ENCODE peak calls at places on chromosome 1, in six cellular contexts. E is pancreas; C is stimulated activated CD8-positive, alpha-beta memory T cell treated with anti-CD3 and anti-CD28 coated beads, Interleukin-15, amount 100 ng/mL, for 4 hours; M is stimulated activated CD4-positive, alpha-beta T cell treated with anti-CD3 and anti-CD28 coated beads, TNF-alpha, amount 100 ng/mL, for 48 hours; J is GM10248; F is head of caudate nucleus. X is an unnamed sample.

GRCh38 chr1:158354255-158354654 is 561 bp downstream of the CD1E start:
- DNase-seq in E (no peak), C (no peak), M (no peak), J (no peak), F (no peak), X (no peak)

GRCh38 chr1:22641247-22641646 is 2.2 kb upstream of the C1QC start:
- DNase-seq in E (no peak), C (no peak), M (no peak), J (no peak), F (no peak), X (no peak)

GRCh38 chr1:15757016-15757543 is 1.5 kb upstream of the FBLIM1 start:
- DNase-seq in E (no peak), C (no peak), M (no peak), J (no peak), F (no peak), X (no peak)

GRCh38 chr1:1540817-1541628 is 599 bp upstream of the TMEM240 start:
- DNase-seq in E (no peak), C (no peak), M (no peak), J (no peak), F (no peak), X (no peak)

GRCh38 chr1:225460737-225461532 is 33.1 kb upstream of the LBR start:
- DNase-seq in E (peak; percentile 39), C (peak; percentile 54), M (no peak), J (no peak), F (no peak), X (no peak)

GRCh38 chr1:182684128-182684828 is at the start of gene RGS8:
- DNase-seq in E (no peak), C (no peak), M (no peak), J (no peak), F (peak; percentile 51), X (no peak)

GRCh38 chr1:26607191-26607590 is 77.6 kb downstream of the RPS6KA1 start:
- DNase-seq in E (no peak), C (no peak), M (no peak), J (no peak), F (no peak), X (no peak)

GRCh38 chr1:216310776-216311175 is 112.5 kb downstream of the USH2A start:
- DNase-seq in E (no peak), C (no peak), M (no peak), J (peak; percentile 8), F (no peak), X (no peak)

GRCh38 chr1:209095627-209096595 is 487.6 kb upstream of the CAMK1G start:
- DNase-seq in E (no peak), C (no peak), M (no peak), J (no peak), F (no peak), X (no peak)

GRCh38 chr1:66248746-66249145 is 285.2 kb upstream of the SGIP1 start:
- DNase-seq in E (no peak), C (no peak), M (no peak), J (no peak), F (no peak), X (no peak)

GRCh38 chr1:183164963-183165362 is 21.1 kb upstream of the LAMC2 start:
- DNase-seq in E (no peak), C (no peak), M (no peak), J (no peak), F (no peak), X (no peak)

GRCh38 chr1:31580513-31580870 is 4.2 kb downstream of the TINAGL1 start:
- DNase-seq in E (no peak), C (no peak), M (no peak), J (no peak), F (no peak), X (no peak)

GRCh38 chr1:69523032-69523431 is 44.7 kb upstream of the LRRC7 start:
- DNase-seq in E (no peak), C (no peak), M (no peak), J (no peak), F (no peak), X (no peak)

GRCh38 chr1:109181085-109181806 is 32.5 kb upstream of the SARS1 start:
- DNase-seq in E (no peak), C (no peak), M (no peak), J (no peak), F (no peak), X (no peak)

GRCh38 chr1:173507205-173507846 is 30.2 kb downstream of the PRDX6 start:
- DNase-seq in E (no peak), C (no peak), M (no peak), J (no peak), F (no peak), X (no peak)

GRCh38 chr1:195439661-195440060 is 1168.6 kb downstream of the KCNT2 start:
- DNase-seq in E (peak; percentile 38), C (no peak), M (no peak), J (no peak), F (no peak), X (no peak)

GRCh38 chr1:10793129-10793651 is 3.3 kb downstream of the CASZ1 start:
- DNase-seq in E (no peak), C (no peak), M (no peak), J (no peak), F (no peak), X (no peak)

GRCh38 chr1:31405578-31406245 is 7.3 kb upstream of the SERINC2 start:
- DNase-seq in E (no peak), C (no peak), M (no peak), J (no peak), F (no peak), X (no peak)

GRCh38 chr1:226293553-226293920 is 15.4 kb downstream of the LIN9 start:
- DNase-seq in E (no peak), C (no peak), M (no peak), J (no peak), F (no peak), X (no peak)

GRCh38 chr1:155051342-155051776 is 243 bp downstream of the ADAM15 start:
- DNase-seq in E (no peak), C (no peak), M (no peak), J (no peak), F (no peak), X (no peak)

GRCh38 chr1:181135815-181136737 is 47.6 kb downstream of the IER5 start:
- DNase-seq in E (peak; percentile 16), C (no peak), M (no peak), J (no peak), F (no peak), X (no peak)

GRCh38 chr1:22107126-22107525 is 35.8 kb downstream of the WNT4 start:
- DNase-seq in E (no peak), C (no peak), M (no peak), J (no peak), F (no peak), X (no peak)

GRCh38 chr1:3776231-3777030 is 3.9 kb downstream of the SMIM1 start:
- DNase-seq in E (no peak), C (no peak), M (no peak), J (no peak), F (no peak), X (no peak)

GRCh38 chr1:196400478-196401453 is 207.5 kb downstream of the KCNT2 start:
- DNase-seq in E (no peak), C (no peak), M (no peak), J (no peak), F (no peak), X (no peak)

GRCh38 chr1:167860231-167860923 is 53.6 kb downstream of the ADCY10 start:
- DNase-seq in E (no peak), C (no peak), M (no peak), J (no peak), F (no peak), X (peak; percentile 21)

GRCh38 chr1:104195395-104195794 is 445.7 kb downstream of the AMY1C start:
- DNase-seq in E (no peak), C (no peak), M (no peak), J (no peak), F (no peak), X (no peak)

GRCh38 chr1:231691618-231692259 is 65.1 kb downstream of the DISC1 start:
- DNase-seq in E (no peak), C (no peak), M (no peak), J (no peak), F (peak; percentile 56), X (peak; percentile 96)

GRCh38 chr1:105793541-105794146 is 1262.8 kb upstream of the PRMT6 start:
- DNase-seq in E (no peak), C (no peak), M (peak; percentile 1), J (peak; percentile 17), F (peak; percentile 17), X (no peak)

GRCh38 chr1:226355679-226356583 is 47.0 kb upstream of the LIN9 start:
- DNase-seq in E (no peak), C (no peak), M (no peak), J (no peak), F (no peak), X (no peak)

GRCh38 chr1:87329051-87329755 is 523 bp downstream of the LMO4 start:
- DNase-seq in E (peak; percentile 75), C (peak; percentile 24), M (no peak), J (peak; percentile 35), F (peak; percentile 52), X (no peak)

GRCh38 chr1:46166521-46167462 is 8.1 kb upstream of the TSPAN1 start:
- DNase-seq in E (no peak), C (peak; percentile 13), M (no peak), J (peak; percentile 50), F (no peak), X (no peak)

GRCh38 chr1:219317762-219318353 is 144.2 kb downstream of the LYPLAL1 start:
- DNase-seq in E (no peak), C (no peak), M (no peak), J (peak; percentile 22), F (no peak), X (no peak)